ENCODE peak calls at places on chromosomes 13 and 19, in five cellular contexts. One of them, this sample, is unnamed. For H3K9me3, the result is how much of the 10 kb centered on the place peaks cover.

GRCh38 chr13:27006519-27007161 is 165.0 kb downstream of the USP12 start:
- DNase-seq in thoracic aorta: no peak
- DNase-seq in psoas muscle: no peak
- DNase-seq in body of pancreas: peak
- DNase-seq in heart left ventricle: no peak
- DNase-seq in this sample: peak

GRCh38 chr19:45217193-45217956 is 27.8 kb downstream of the EXOC3L2 start:
- DNase-seq in body of pancreas: no peak
- DNase-seq in heart left ventricle: no peak
- DNase-seq in thoracic aorta: no peak
- DNase-seq in psoas muscle: no peak
- DNase-seq in this sample: no peak

GRCh38 chr13:50400930-50401553 is 385.8 kb downstream of the KCNRG start:
- DNase-seq in body of pancreas: no peak
- DNase-seq in psoas muscle: no peak
- DNase-seq in thoracic aorta: no peak
- DNase-seq in heart left ventricle: no peak
- DNase-seq in this sample: peak

GRCh38 chr19:5805465-5806132 is 732 bp downstream of the NRTN start:
- DNase-seq in heart left ventricle: peak
- DNase-seq in thoracic aorta: no peak
- DNase-seq in body of pancreas: peak
- DNase-seq in psoas muscle: no peak
- DNase-seq in this sample: peak

GRCh38 chr19:19575411-19575810 is 37.3 kb downstream of the CILP2 start:
- DNase-seq in thoracic aorta: no peak
- DNase-seq in psoas muscle: no peak
- DNase-seq in heart left ventricle: no peak
- DNase-seq in body of pancreas: no peak
- DNase-seq in this sample: no peak

GRCh38 chr13:80716610-80717081 is 375.7 kb upstream of the SPRY2 start:
- DNase-seq in psoas muscle: no peak
- DNase-seq in body of pancreas: no peak
- DNase-seq in thoracic aorta: no peak
- DNase-seq in heart left ventricle: peak
- DNase-seq in this sample: no peak

GRCh38 chr19:44876930-44877530 is 14.0 kb upstream of the TOMM40 start:
- DNase-seq in psoas muscle: no peak
- DNase-seq in heart left ventricle: no peak
- DNase-seq in body of pancreas: no peak
- DNase-seq in thoracic aorta: no peak
- DNase-seq in this sample: peak

GRCh38 chr13:96766311-96766710 is 228.0 kb downstream of the OXGR1 start:
- DNase-seq in thoracic aorta: no peak
- DNase-seq in psoas muscle: no peak
- DNase-seq in heart left ventricle: no peak
- DNase-seq in body of pancreas: no peak
- DNase-seq in this sample: no peak

GRCh38 chr13:26216042-26216441 is 6.1 kb downstream of the RNF6 start:
- DNase-seq in heart left ventricle: no peak
- DNase-seq in body of pancreas: no peak
- DNase-seq in psoas muscle: no peak
- DNase-seq in thoracic aorta: no peak
- DNase-seq in this sample: no peak

GRCh38 chr19:55210120-55210493 is 806 bp upstream of the PTPRH start:
- DNase-seq in psoas muscle: no peak
- DNase-seq in thoracic aorta: no peak
- DNase-seq in body of pancreas: peak
- DNase-seq in heart left ventricle: no peak
- DNase-seq in this sample: no peak

GRCh38 chr19:38850976-38851621 is 1.3 kb upstream of the HNRNPL start:
- DNase-seq in thoracic aorta: no peak
- DNase-seq in psoas muscle: no peak
- DNase-seq in body of pancreas: no peak
- DNase-seq in heart left ventricle: peak
- DNase-seq in this sample: peak

GRCh38 chr13:32426981-32427851 is 714 bp downstream of the N4BP2L1 start:
- DNase-seq in thoracic aorta: no peak
- DNase-seq in body of pancreas: peak
- DNase-seq in psoas muscle: peak
- DNase-seq in heart left ventricle: peak
- DNase-seq in this sample: peak

GRCh38 chr13:82438320-82438719 is 1444.0 kb downstream of the SLITRK1 start:
- DNase-seq in psoas muscle: no peak
- DNase-seq in thoracic aorta: no peak
- DNase-seq in heart left ventricle: no peak
- DNase-seq in body of pancreas: no peak
- DNase-seq in this sample: no peak

GRCh38 chr13:106103779-106104178 is 431.7 kb downstream of the EFNB2 start:
- DNase-seq in psoas muscle: no peak
- DNase-seq in thoracic aorta: no peak
- DNase-seq in heart left ventricle: no peak
- DNase-seq in body of pancreas: no peak
- DNase-seq in this sample: no peak

GRCh38 chr19:18704054-18704453 is 20.6 kb downstream of the CRTC1 start:
- DNase-seq in thoracic aorta: no peak
- DNase-seq in heart left ventricle: no peak
- DNase-seq in psoas muscle: no peak
- DNase-seq in body of pancreas: no peak
- DNase-seq in this sample: no peak

GRCh38 chr13:34303346-34303745 is 485.4 kb downstream of the RFC3 start:
- DNase-seq in heart left ventricle: no peak
- DNase-seq in body of pancreas: no peak
- DNase-seq in thoracic aorta: no peak
- DNase-seq in psoas muscle: no peak
- DNase-seq in this sample: no peak

GRCh38 chr13:29935309-29935981 is 85.0 kb upstream of the UBL3 start:
- DNase-seq in thoracic aorta: no peak
- DNase-seq in heart left ventricle: no peak
- DNase-seq in psoas muscle: no peak
- DNase-seq in body of pancreas: no peak
- DNase-seq in this sample: no peak

GRCh38 chr19:4589579-4590410 is 30.3 kb upstream of the SEMA6B start:
- DNase-seq in psoas muscle: no peak
- DNase-seq in body of pancreas: no peak
- DNase-seq in thoracic aorta: no peak
- DNase-seq in heart left ventricle: peak
- DNase-seq in this sample: peak

GRCh38 chr13:79501538-79502232 is 20.7 kb downstream of the NDFIP2 start:
- DNase-seq in heart left ventricle: no peak
- DNase-seq in thoracic aorta: no peak
- DNase-seq in body of pancreas: no peak
- DNase-seq in psoas muscle: no peak
- DNase-seq in this sample: no peak

DNA sequence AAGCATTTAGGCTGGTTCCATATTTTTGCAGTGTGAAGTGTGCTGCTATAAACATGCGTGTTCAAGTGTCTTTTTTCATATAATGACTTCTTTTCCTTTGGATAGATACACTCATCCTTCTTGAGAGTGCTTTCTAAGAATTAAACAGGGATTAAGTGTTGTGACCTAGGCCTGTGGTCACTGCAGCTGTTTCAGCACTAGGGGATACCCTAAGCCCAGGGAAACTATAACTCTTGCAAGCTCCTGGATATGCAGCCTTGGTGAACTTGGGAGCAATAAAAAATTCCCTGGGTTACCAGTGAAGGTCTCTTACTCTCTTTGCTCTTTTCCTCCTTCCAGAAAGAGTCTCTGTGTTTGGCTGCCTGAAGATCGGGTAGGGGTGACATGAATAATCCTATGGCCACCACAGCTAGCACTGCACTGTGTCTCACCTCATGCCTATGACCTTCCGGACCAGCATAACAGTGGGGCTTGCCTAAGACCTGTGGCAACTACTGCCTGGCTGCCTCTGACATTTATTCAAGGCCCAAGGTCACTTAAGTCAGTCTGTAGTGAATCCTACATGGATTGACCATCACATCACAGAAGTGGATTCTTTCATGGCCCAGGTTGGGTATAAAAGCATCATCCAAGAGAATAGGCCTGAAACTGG is 799.7 kb downstream of the DACH1 start:
- DNase-seq in heart left ventricle: no peak
- DNase-seq in psoas muscle: no peak
- DNase-seq in thoracic aorta: no peak
- DNase-seq in body of pancreas: no peak
- DNase-seq in this sample: peak
- TF ChIP-seq CTCF in heart left ventricle: peak
- TF ChIP-seq CTCF in psoas muscle: no peak
- TF ChIP-seq CTCF in thoracic aorta: no peak
- TF ChIP-seq CTCF in body of pancreas: peak
- TF ChIP-seq CTCF in this sample: peak

GRCh38 chr13:94556646-94557045 is 39.3 kb downstream of the TGDS start:
- DNase-seq in thoracic aorta: no peak
- DNase-seq in psoas muscle: no peak
- DNase-seq in heart left ventricle: no peak
- DNase-seq in body of pancreas: no peak
- DNase-seq in this sample: no peak
- H3K9me3 ChIP-seq in thoracic aorta: under half
- H3K9me3 ChIP-seq in psoas muscle: under half
- H3K9me3 ChIP-seq in heart left ventricle: under half
- H3K9me3 ChIP-seq in body of pancreas: under half
- H3K9me3 ChIP-seq in this sample: under half

DNA sequence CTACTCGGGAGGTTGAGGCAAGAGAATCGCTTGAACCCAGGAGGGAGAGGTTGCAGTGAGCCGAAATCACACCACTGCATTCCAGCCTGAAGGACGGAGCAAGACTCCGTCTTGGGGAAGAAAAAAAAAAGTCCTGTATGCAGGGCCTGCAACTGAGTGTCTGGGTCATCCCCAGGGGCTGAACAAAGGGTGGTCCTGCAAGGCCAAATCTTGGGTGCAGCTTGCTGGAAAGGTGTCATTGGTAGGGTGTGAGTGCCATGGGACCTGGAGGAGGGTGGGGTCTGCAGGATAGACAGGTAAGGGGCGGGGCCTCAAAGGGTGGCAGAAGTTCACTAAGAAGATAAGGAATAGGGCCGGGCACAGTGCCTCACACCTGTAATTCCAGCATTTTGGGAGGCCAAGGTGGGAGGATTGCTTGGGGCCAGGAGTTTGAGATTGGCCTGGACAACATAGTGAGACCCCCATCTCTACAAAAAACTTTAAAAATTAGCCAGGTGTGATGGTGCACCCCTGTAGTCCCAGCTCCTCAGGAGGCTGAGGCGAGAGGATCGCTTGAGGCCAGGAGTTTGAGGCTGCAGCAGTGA is 31.5 kb downstream of the ZSWIM4 start:
- DNase-seq in psoas muscle: no peak
- DNase-seq in body of pancreas: no peak
- DNase-seq in thoracic aorta: no peak
- DNase-seq in heart left ventricle: no peak
- DNase-seq in this sample: no peak
- TF ChIP-seq CTCF in psoas muscle: no peak
- TF ChIP-seq CTCF in body of pancreas: no peak
- TF ChIP-seq CTCF in thoracic aorta: no peak
- TF ChIP-seq CTCF in heart left ventricle: no peak
- TF ChIP-seq CTCF in this sample: no peak

GRCh38 chr13:19183676-19184075 is 2.1 kb upstream of the TUBA3C start:
- DNase-seq in psoas muscle: no peak
- DNase-seq in thoracic aorta: no peak
- DNase-seq in heart left ventricle: no peak
- DNase-seq in body of pancreas: no peak
- DNase-seq in this sample: no peak

GRCh38 chr13:19182536-19182935 is 912 bp upstream of the TUBA3C start:
- DNase-seq in psoas muscle: no peak
- DNase-seq in heart left ventricle: no peak
- DNase-seq in body of pancreas: no peak
- DNase-seq in thoracic aorta: no peak
- DNase-seq in this sample: no peak

GRCh38 chr13:19185086-19185864 is 3.7 kb upstream of the TUBA3C start:
- DNase-seq in heart left ventricle: no peak
- DNase-seq in psoas muscle: no peak
- DNase-seq in body of pancreas: no peak
- DNase-seq in thoracic aorta: no peak
- DNase-seq in this sample: no peak

GRCh38 chr13:19185865-19186645 is 4.4 kb upstream of the TUBA3C start:
- DNase-seq in heart left ventricle: no peak
- DNase-seq in body of pancreas: no peak
- DNase-seq in thoracic aorta: no peak
- DNase-seq in psoas muscle: no peak
- DNase-seq in this sample: no peak

DNA sequence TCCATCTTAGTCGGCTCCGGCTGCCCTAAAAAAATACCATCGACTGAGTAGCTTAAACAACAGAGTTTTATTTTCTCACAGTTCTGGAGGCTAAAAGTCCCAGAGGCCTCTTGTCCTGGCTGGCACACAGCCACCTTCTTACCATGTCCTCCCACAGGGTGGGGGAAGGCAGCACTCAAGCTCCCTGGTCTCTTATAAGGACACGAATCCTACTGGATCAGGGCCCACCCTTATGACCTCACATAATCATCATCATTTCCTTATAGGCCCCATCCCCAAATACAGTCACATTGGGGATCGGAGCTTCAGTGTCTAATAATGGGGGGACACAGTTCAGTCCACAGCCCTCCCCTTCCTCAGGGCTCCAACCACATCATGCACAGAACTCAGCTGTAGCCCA is 2.6 kb upstream of the TUBA3C start:
- DNase-seq in thoracic aorta: no peak
- DNase-seq in heart left ventricle: no peak
- DNase-seq in psoas muscle: no peak
- DNase-seq in body of pancreas: no peak
- DNase-seq in this sample: no peak
- H3K9me3 ChIP-seq in thoracic aorta: under half
- H3K9me3 ChIP-seq in heart left ventricle: under half
- H3K9me3 ChIP-seq in psoas muscle: under half
- H3K9me3 ChIP-seq in body of pancreas: under half
- H3K9me3 ChIP-seq in this sample: under half

DNA sequence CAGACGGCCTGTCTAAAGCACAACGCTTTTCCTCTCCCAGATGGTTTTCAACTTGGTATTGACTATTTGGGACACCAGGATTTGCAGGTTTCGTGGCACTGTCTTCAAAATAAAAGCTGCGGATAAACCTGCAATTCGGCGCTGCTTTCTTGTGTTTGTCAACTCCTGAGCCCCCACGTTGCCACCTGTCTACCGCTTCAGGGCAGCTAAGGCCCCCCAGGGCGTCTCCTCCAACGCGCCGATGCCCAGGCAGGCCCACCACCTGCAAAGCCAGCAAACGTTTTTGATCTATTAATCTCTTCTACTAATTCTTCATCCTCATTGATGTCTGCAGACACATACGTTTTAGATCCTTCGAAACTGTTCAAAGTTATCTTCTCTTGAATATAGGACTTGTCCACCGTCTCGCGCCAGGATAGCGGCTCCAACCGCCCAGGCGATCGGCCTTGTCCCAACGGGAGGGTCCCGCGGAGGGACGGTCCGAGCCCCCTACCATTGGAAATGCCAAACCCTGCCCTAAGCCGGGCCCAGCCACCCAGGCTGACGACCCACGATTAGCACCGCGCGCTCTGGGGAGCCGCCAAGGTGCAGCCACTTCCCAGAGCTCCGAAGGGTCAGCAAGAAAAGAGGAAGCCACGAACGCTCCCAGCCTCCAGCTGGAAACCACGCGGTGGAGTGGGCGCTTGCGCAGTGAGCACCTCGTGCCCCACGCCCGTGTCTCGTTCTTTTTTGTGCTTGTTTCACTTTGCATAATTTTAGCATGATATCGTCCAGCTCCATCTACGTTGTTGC is 23.4 kb upstream of the VN1R4 start:
- DNase-seq in body of pancreas: no peak
- DNase-seq in heart left ventricle: no peak
- DNase-seq in thoracic aorta: no peak
- DNase-seq in psoas muscle: no peak
- DNase-seq in this sample: no peak
- TF ChIP-seq CTCF in body of pancreas: no peak
- TF ChIP-seq CTCF in heart left ventricle: no peak
- TF ChIP-seq CTCF in thoracic aorta: no peak
- TF ChIP-seq CTCF in psoas muscle: no peak
- TF ChIP-seq CTCF in this sample: no peak

GRCh38 chr13:113959198-113959597 is 14.7 kb downstream of the C13orf46 start:
- DNase-seq in heart left ventricle: peak
- DNase-seq in psoas muscle: no peak
- DNase-seq in thoracic aorta: no peak
- DNase-seq in body of pancreas: no peak
- DNase-seq in this sample: no peak
- H3K9me3 ChIP-seq in heart left ventricle: under half
- H3K9me3 ChIP-seq in psoas muscle: under half
- H3K9me3 ChIP-seq in thoracic aorta: under half
- H3K9me3 ChIP-seq in body of pancreas: under half
- H3K9me3 ChIP-seq in this sample: half or more

This sample was measured in WERI-Rb-1.